ENCODE peak calls at places on chromosomes 7 and 10, in four cellular contexts. T is K562, M is GM12878, R is HepG2. S is an unnamed sample.

GRCh38 chr10:17101257-17101909 is 28.2 kb downstream of the CUBN start:
- DNase-seq in R (no peak), T (peak), M (no peak), S (no peak)

GRCh38 chr7:140281960-140282359 is 105.2 kb upstream of the KDM7A start:
- DNase-seq in T (no peak), R (no peak), M (no peak), S (no peak)

GRCh38 chr7:128454808-128455555 is 696 bp upstream of the HILPDA start:
- DNase-seq in R (no peak), T (peak), M (no peak), S (no peak)

GRCh38 chr10:122468923-122469781 is 7.8 kb downstream of the HTRA1 start:
- DNase-seq in T (no peak), R (peak), M (no peak), S (no peak)

GRCh38 chr7:29199776-29200175 is 5.2 kb downstream of the CHN2 start:
- DNase-seq in T (no peak), M (no peak), R (no peak), S (no peak)

GRCh38 chr10:62433181-62433692 is 59.1 kb downstream of the ZNF365 start:
- DNase-seq in R (no peak), T (peak), M (no peak), S (no peak)

GRCh38 chr7:17633099-17633498 is 307.2 kb downstream of the SNX13 start:
- DNase-seq in M (no peak), R (peak), T (no peak), S (no peak)

GRCh38 chr10:130421909-130422308 is 285.7 kb downstream of the GLRX3 start:
- DNase-seq in T (no peak), M (no peak), R (no peak), S (no peak)

GRCh38 chr10:12588091-12588850 is 238.9 kb downstream of the CAMK1D start:
- DNase-seq in R (no peak), T (no peak), M (no peak), S (no peak)

GRCh38 chr7:112238852-112239610 is 32.5 kb downstream of the ZNF277 start:
- DNase-seq in M (no peak), T (no peak), R (peak), S (no peak)

GRCh38 chr10:36885746-36886145 is 239.7 kb upstream of the ANKRD30A start:
- DNase-seq in R (no peak), T (no peak), M (no peak), S (no peak)

GRCh38 chr10:36886303-36886891 is 239.0 kb upstream of the ANKRD30A start:
- DNase-seq in M (no peak), T (no peak), R (no peak), S (no peak)

DNA sequence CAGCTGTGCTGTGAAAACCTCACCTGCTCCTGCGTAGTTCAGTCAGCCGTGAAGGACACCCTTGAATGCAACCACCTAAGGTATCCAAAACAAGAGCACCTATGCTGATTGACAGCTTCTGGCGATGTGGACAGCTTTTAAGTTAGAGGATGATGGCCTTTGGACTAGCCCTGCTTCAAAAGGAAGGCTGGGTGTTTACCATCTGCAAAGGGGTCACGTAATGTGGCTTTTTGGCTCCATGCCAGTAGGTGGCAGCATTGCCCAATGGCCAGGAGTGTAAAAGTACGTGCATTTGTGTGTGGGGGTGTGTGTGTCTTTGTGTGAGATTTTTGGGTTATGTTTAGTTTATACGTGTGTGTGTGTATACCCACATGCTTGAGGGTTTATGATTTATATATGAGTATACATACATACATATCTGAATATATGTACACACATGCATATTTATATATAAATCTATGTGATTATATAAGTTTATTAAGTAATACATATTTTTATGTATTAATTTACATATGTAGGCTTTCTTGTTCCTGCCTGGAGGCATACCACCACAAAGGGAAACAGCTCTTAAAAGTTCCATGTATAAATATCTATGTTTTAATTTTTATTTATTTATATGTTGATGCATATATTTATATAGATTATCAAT is 236.3 kb upstream of the ANKRD30A start:
- DNase-seq in T (peak), M (no peak), R (peak), S (peak)
- TF ChIP-seq TARDBP in T (no peak), M (no peak), R (peak), S (no peak)

GRCh38 chr7:107430057-107430456 is 39.8 kb upstream of the GPR22 start:
- DNase-seq in R (no peak), M (no peak), T (no peak), S (no peak)
- TF ChIP-seq SP1 in R (no peak), M (no peak), T (no peak), S (no peak)

GRCh38 chr7:125462615-125463014 is 533.0 kb upstream of the POT1 start:
- DNase-seq in T (no peak), M (no peak), R (no peak), S (no peak)
- TF ChIP-seq TARDBP in T (no peak), M (no peak), R (no peak), S (no peak)

DNA sequence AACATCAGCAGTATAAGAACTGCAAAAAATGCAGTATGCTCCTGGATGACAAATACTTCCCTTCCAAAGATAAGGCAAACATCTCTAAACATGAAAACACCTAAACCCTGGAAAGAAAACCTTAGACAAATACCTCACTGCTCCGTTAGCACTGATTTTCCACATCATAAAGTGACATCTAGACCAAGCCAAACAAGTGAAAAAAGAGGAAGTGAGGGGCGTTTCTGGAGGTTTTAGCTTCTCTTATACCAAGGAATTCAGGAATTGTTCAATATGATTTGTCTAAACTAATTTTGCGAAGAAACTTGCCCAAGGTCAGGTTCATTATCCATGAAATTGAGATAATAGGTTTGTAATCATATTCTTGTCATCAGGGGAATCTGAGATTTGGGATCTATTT is 279.7 kb downstream of the ADRA2A start:
- DNase-seq in T (no peak), R (no peak), M (no peak), S (no peak)
- TF ChIP-seq SP1 in T (no peak), R (no peak), M (no peak), S (no peak)

GRCh38 chr7:24703296-24703695 is 54.0 kb downstream of the GSDME start:
- DNase-seq in T (no peak), M (no peak), R (no peak), S (no peak)

GRCh38 chr7:24702674-24703235 is 54.5 kb downstream of the GSDME start:
- DNase-seq in M (no peak), R (no peak), T (no peak), S (no peak)

GRCh38 chr7:24701899-24702235 is 55.4 kb downstream of the GSDME start:
- DNase-seq in R (peak), M (no peak), T (no peak), S (no peak)

GRCh38 chr7:24700446-24701044 is 56.7 kb downstream of the GSDME start:
- DNase-seq in T (no peak), M (no peak), R (no peak), S (no peak)

DNA sequence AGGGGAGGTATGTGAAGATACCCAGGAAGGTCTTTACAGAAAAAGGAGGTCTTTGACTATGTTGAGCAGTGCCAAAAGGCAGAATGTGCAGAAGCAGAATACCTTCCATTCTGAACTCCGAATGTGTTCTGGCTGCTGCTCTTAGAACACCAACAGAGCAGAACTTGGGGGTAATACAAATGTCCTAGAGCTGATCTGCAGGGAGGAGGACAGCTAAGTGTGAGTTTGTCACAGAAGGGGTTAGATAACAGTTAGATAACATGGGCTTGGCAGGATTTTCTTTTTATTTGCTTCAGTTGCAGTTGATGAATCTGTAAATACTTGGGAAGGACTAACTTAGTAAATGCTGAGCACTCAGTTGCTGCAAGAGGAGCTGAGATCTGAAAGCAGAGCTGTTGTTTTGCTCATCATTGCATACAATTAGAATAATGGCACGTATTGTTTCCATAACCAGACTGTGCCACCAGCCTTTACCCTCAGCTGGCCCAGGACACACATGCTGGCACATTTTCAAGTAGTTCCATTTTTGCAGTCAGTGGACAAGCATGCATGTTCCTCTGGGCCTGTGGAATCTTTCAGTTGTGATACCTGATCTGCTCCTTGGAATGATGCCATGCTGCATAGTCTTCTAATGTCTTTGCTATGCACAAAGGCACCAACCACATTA is 55.9 kb downstream of the GSDME start:
- DNase-seq in T (no peak), M (no peak), R (no peak), S (no peak)
- TF ChIP-seq TARDBP in T (no peak), M (no peak), R (no peak), S (no peak)

DNA sequence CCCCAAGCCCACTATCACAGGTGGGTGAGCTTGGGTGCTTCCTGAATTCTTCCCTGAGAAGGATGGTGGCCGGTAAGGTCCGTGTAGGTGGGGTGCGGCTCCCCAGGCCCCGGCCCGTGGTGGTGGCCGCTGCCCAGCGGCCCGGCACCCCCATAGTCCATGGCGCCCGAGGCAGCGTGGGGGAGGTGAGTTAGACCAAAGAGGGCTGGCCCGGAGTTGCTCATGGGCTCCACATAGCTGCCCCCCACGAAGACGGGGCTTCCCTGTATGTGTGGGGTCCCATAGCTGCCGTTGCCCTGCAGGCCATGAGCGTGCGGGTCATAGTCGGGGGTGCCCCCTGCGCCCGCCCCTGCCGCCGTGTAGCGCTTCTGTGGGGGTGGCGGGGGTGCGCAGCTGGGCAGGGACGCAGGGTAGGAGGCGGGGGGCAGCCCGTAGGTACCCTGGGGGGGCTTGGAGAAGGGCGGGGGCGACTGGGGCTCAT is 5.5 kb upstream of the HOXA2 start:
- DNase-seq in T (no peak), R (no peak), M (no peak), S (no peak)
- TF ChIP-seq SP1 in T (no peak), R (no peak), M (no peak), S (no peak)

DNA sequence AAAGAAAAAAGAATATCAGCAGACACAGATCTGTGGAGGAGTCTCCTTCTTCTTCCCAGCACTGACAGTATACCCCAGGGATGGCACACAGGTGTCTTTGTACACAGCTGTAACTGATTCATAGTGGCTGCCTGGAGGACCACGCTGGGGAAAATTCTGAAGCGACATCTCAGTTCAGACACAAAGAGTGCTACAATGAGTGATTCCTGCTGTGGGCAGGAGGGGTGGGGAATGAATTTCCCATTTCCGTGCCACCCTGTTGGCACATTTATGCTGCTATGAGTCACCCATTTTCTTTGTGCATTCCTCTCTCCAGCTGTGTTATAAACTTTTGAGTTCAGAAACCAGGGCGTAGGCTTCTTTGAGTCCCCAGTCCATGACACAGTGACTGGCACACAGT is 24.2 kb upstream of the NPS start:
- DNase-seq in T (no peak), R (no peak), M (no peak), S (no peak)
- TF ChIP-seq TARDBP in T (no peak), R (no peak), M (no peak), S (no peak)

DNA sequence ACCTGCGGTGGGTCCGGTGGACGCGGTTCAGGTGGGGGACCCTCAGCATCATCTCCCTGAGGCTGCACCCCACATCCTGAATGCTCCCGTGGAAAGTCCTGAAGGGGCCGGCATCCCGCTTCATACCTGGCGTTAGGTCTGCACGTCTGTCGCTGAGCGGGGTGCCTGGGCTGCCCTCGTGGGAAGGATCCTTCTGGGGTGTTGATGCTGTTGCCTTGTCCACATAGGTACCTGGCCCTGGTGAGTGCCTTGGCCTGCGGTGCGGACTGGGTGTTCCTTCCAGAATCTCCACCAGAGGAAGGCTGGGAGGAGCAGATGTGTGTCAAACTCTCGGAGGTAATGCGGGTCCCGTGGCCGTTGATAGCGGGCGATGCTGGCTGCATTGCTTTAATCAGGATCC is 37.8 kb downstream of the PFKP start:
- DNase-seq in M (no peak), R (no peak), T (no peak), S (no peak)
- TF ChIP-seq SP1 in M (no peak), R (no peak), T (no peak), S (no peak)

GRCh38 chr10:101444499-101444898 is 90.5 kb downstream of the BTRC start:
- DNase-seq in M (no peak), R (no peak), T (no peak), S (no peak)

GRCh38 chr10:101444058-101444457 is 90.1 kb downstream of the BTRC start:
- DNase-seq in T (no peak), R (peak), M (no peak), S (no peak)

GRCh38 chr10:101438881-101439391 is 85.0 kb downstream of the BTRC start:
- DNase-seq in R (no peak), M (no peak), T (no peak), S (no peak)

GRCh38 chr10:101442456-101442800 is 88.5 kb downstream of the BTRC start:
- DNase-seq in M (no peak), T (no peak), R (no peak), S (no peak)

GRCh38 chr10:101441539-101442455 is 87.8 kb downstream of the BTRC start:
- DNase-seq in T (peak), R (peak), M (no peak), S (peak)
- TF ChIP-seq TARDBP in T (no peak), R (no peak), M (no peak), S (peak)

DNA sequence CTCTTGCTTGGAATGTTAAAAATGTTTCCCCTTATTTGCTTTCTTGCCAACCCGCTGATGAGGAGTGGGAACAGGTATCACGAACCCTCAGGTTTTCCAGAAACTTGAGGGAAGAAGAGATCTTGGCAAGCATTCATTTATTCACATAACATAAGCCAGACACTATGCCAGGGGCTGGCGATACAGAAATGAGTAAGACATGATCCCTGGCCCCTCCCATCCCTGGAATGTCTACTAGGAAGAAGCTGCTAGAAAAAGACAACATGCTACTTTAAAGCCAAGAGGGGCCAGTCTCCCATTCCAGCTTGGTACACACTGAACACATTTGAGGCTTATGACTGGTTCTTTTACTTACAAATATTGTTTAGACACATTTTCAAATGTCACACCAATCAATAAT is 26.4 kb downstream of the SLC35B4 start:
- DNase-seq in M (no peak), R (no peak), T (no peak), S (no peak)
- TF ChIP-seq SP1 in M (no peak), R (no peak), T (no peak), S (no peak)